ENCODE peak calls at places on chromosomes 5 and 9, in four cellular contexts. Q, S, V and L are unnamed samples.

GRCh38 chr5:15757635-15758034 is 257.7 kb downstream of the FBXL7 start:
- DNase-seq in Q (no peak), S (no peak), V (no peak), L (no peak)

GRCh38 chr9:86721843-86722705 is 225.2 kb downstream of the GAS1 start:
- DNase-seq in Q (no peak), S (no peak), V (peak; percentile 37), L (no peak)

GRCh38 chr5:64074533-64074932 is 91.1 kb upstream of the RNF180 start:
- DNase-seq in Q (peak; percentile 26), S (peak; percentile 68), V (peak; percentile 65), L (peak; percentile 38)

GRCh38 chr5:39547548-39548154 is 122.9 kb upstream of the DAB2 start:
- DNase-seq in Q (peak; percentile 38), S (peak; percentile 59), V (peak; percentile 60), L (peak; percentile 21)

GRCh38 chr9:121499427-121500164 is at the start of gene GGTA1:
- DNase-seq in Q (no peak), S (no peak), V (peak; percentile 69), L (no peak)

GRCh38 chr5:1519631-1520141 is 4.1 kb downstream of the LPCAT1 start:
- DNase-seq in Q (no peak), S (no peak), V (no peak), L (no peak)

GRCh38 chr5:95731571-95732554 is 727 bp downstream of the RHOBTB3 start:
- DNase-seq in Q (no peak), S (peak; percentile 21), V (peak; percentile 22), L (peak; percentile 56)

GRCh38 chr5:143445726-143446125 is 42.2 kb upstream of the NR3C1 start:
- DNase-seq in Q (no peak), S (no peak), V (no peak), L (no peak)

GRCh38 chr9:136024286-136024685 is 63.1 kb upstream of the UBAC1 start:
- DNase-seq in Q (no peak), S (no peak), V (no peak), L (no peak)

GRCh38 chr9:129761293-129761900 is 8.6 kb upstream of the PTGES start:
- DNase-seq in Q (no peak), S (no peak), V (no peak), L (no peak)

GRCh38 chr9:125277411-125277810 is 15.8 kb downstream of the GAPVD1 start:
- DNase-seq in Q (no peak), S (no peak), V (no peak), L (no peak)

GRCh38 chr5:131394128-131394527 is 130.3 kb downstream of the CDC42SE2 start:
- DNase-seq in Q (no peak), S (no peak), V (no peak), L (peak; percentile 67)